ENCODE peak calls at places on chromosomes 11 and 22, in eight cellular contexts. E, D, I, W, C, Q, X and B are unnamed samples. For H3K9me3, the result is how much of the 10 kb centered on the place peaks cover.

GRCh38 chr22:40679249-40679963 is at the start of gene MCHR1:
- DNase-seq in Q (no peak), E (no peak), D (no peak), X (no peak), W (no peak), I (no peak), C (no peak), B (no peak)

GRCh38 chr22:30262917-30263741 is 3.5 kb downstream of the OSM start:
- DNase-seq in I (peak), Q (peak), E (peak), C (peak), X (no peak), D (peak), W (peak), B (peak)

GRCh38 chr11:116052603-116053537 is 548.7 kb upstream of the CADM1 start:
- DNase-seq in I (no peak), Q (no peak), W (no peak), D (no peak), E (no peak), X (no peak), C (no peak), B (no peak)

GRCh38 chr22:45843030-45843429 is 133.9 kb downstream of the WNT7B start:
- DNase-seq in W (peak), E (no peak), I (no peak), X (no peak), C (no peak), Q (no peak), D (no peak), B (no peak)

GRCh38 chr11:65121447-65121864 is 478 bp downstream of the FAU start:
- DNase-seq in W (no peak), D (no peak), I (no peak), C (peak), E (no peak), Q (no peak), X (no peak), B (peak)

GRCh38 chr11:110992481-110992880 is 253.0 kb upstream of the POU2AF2 start:
- DNase-seq in X (no peak), C (no peak), Q (no peak), W (no peak), D (no peak), E (no peak), I (no peak), B (no peak)

GRCh38 chr11:63985812-63986155 is 454 bp upstream of the OTUB1 start:
- DNase-seq in Q (no peak), X (no peak), E (no peak), D (no peak), W (no peak), C (no peak), I (no peak), B (peak)

GRCh38 chr11:47538741-47539575 is 14.0 kb downstream of the CELF1 start:
- DNase-seq in D (no peak), Q (no peak), E (peak), X (no peak), W (peak), C (no peak), I (no peak), B (no peak)

GRCh38 chr22:33776491-33776890 is 143.8 kb downstream of the LARGE1 start:
- DNase-seq in W (no peak), I (no peak), D (no peak), C (no peak), X (no peak), E (no peak), Q (no peak), B (no peak)

GRCh38 chr22:33772793-33773192 is 147.5 kb downstream of the LARGE1 start:
- DNase-seq in I (no peak), X (no peak), W (no peak), Q (no peak), D (no peak), C (no peak), E (no peak), B (no peak)

GRCh38 chr22:33766056-33766455 is 154.2 kb downstream of the LARGE1 start:
- DNase-seq in C (no peak), X (no peak), W (no peak), I (no peak), Q (no peak), D (no peak), E (no peak), B (no peak)

GRCh38 chr22:33770723-33771122 is 149.6 kb downstream of the LARGE1 start:
- DNase-seq in D (no peak), I (no peak), C (no peak), Q (no peak), X (no peak), E (no peak), W (no peak), B (no peak)
- H3K9me3 ChIP-seq in D (under half), I (under half), C (under half), Q (under half), X (under half), E (under half), W (under half), B (under half)

GRCh38 chr11:134120143-134120850 is 51.4 kb downstream of the JAM3 start:
- DNase-seq in X (no peak), I (peak), C (no peak), W (no peak), Q (peak), E (no peak), D (peak), B (peak)
- H3K4me3 ChIP-seq in X (peak), I (no peak), C (no peak), W (no peak), Q (peak), E (no peak), D (peak), B (peak)

DNA sequence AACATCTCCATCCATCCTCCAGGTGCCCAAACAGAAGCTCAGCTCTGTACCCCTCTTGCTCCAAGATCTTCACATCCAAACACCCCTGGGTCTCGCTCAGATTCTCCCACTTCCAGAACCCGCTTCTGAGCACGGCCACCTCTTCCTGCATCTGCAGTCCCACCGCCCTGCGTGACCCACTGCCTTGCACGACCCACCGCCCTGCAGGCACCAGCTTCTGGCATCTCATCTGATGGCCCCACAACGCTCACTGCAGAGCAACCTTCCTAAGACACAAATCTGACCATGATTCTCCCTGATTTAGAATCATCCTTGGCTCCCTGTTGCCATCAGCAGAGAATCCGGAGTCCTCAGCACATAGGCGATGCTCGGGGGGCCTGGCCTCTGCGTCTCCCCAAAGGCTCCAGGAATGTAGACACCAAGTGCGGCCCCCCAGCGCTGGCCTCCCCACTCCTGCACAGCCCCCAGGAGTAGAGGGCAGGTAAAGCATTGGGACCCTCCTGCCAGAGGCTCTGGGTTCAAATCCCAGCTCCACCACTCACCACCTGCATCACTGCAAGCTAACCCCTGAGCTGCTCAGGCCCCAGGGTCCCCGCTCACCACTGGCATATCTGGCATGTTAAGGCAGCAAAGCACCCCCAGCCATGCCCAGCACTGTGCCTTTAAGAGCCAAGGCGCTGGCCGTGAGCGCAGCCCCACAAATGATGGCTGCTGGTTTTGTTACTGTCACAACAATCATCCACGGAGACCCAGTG is 459.3 kb downstream of the BRD1 start:
- DNase-seq in D (no peak), X (no peak), W (no peak), C (no peak), E (no peak), I (no peak), Q (peak), B (no peak)
- H3K9me3 ChIP-seq in D (under half), X (under half), W (under half), C (under half), E (under half), I (under half), Q (under half), B (under half)

DNA sequence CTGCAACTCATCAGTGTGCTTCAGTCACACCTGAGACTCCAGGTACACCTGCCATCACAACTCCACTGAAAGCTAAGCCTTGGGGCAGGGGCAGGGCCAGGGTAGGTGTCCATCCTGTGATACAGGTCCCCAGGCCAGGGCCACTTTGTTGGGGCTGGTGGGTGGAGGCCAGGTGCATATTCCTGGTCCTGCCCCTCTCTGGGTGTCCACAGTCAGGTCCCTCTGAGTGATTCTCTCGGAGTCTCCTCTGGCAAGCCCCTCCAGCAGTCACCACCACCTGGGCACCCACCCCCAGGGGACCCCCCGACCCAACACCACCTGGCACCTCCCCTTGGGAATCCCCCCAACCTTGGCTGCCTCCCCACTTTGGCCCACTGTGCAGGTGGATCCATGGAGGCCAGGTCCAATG is 9.5 kb upstream of the ACR start:
- DNase-seq in W (no peak), E (no peak), D (no peak), C (no peak), X (no peak), I (no peak), Q (no peak), B (no peak)
- H3K4me3 ChIP-seq in W (no peak), E (no peak), D (no peak), C (no peak), X (no peak), I (no peak), Q (no peak), B (no peak)

GRCh38 chr11:3086671-3087150 is 29.5 kb upstream of the CARS1 start:
- DNase-seq in C (no peak), W (no peak), Q (no peak), X (no peak), D (no peak), E (no peak), I (no peak), B (no peak)
- H3K9me3 ChIP-seq in C (under half), W (under half), Q (under half), X (under half), D (under half), E (under half), I (under half), B (under half)

GRCh38 chr11:43788394-43788793 is 92.2 kb upstream of the ALKBH3 start:
- DNase-seq in X (no peak), W (no peak), E (no peak), C (no peak), D (no peak), I (no peak), Q (no peak), B (no peak)
- H3K4me3 ChIP-seq in X (no peak), W (no peak), E (no peak), C (no peak), D (no peak), I (no peak), Q (no peak), B (no peak)

DNA sequence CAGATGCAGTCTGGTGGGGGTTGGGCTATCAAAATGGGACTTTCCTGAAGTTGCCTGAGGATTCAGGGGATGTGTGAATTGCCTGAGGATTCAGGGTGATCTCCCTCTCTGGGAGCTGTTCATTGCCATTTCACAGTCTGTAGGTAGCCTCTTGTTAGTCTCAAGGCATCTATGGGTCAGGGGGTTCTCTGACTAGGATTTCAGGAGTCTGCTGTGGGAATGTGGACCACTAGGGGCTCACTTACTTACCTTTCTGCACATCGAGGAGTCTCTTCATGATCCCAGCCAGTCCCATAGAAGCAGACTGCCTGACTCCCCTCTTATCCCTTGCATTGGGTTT is 54.0 kb downstream of the KCNQ1OT1 start:
- DNase-seq in Q (no peak), D (no peak), W (no peak), C (no peak), X (no peak), E (no peak), I (no peak), B (no peak)
- H3K9me3 ChIP-seq in Q (under half), D (half or more), W (half or more), C (half or more), X (under half), E (under half), I (under half), B (half or more)

GRCh38 chr22:48004936-48005335 is 1242.5 kb downstream of the TBC1D22A start:
- DNase-seq in I (no peak), D (no peak), E (no peak), X (no peak), C (no peak), Q (no peak), W (no peak), B (no peak)
- H3K4me3 ChIP-seq in I (no peak), D (no peak), E (no peak), X (no peak), C (no peak), Q (no peak), W (no peak), B (no peak)

DNA sequence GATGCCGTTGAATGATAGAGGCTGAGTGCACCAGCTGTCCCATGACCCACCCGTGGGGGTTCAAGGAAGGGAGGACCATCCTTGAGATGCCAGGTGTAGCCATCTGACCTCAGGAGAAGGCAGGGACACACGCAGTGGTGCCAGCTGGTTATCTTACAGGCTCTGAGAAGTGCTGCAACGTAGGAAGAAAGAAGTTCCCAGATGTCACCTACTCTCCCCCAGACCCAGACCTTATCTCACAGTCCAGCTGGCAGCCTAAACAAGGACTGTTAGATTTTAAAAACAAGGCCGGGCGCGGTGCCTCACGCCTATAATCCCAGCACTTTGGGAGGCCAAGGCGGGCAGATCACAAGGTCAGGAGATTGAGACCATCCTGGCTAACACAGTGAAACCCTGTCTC is 1307.6 kb downstream of the TBC1D22A start:
- DNase-seq in W (no peak), Q (no peak), E (no peak), C (no peak), X (no peak), D (no peak), I (no peak), B (no peak)
- H3K9me3 ChIP-seq in W (under half), Q (under half), E (under half), C (under half), X (under half), D (under half), I (under half), B (under half)

DNA sequence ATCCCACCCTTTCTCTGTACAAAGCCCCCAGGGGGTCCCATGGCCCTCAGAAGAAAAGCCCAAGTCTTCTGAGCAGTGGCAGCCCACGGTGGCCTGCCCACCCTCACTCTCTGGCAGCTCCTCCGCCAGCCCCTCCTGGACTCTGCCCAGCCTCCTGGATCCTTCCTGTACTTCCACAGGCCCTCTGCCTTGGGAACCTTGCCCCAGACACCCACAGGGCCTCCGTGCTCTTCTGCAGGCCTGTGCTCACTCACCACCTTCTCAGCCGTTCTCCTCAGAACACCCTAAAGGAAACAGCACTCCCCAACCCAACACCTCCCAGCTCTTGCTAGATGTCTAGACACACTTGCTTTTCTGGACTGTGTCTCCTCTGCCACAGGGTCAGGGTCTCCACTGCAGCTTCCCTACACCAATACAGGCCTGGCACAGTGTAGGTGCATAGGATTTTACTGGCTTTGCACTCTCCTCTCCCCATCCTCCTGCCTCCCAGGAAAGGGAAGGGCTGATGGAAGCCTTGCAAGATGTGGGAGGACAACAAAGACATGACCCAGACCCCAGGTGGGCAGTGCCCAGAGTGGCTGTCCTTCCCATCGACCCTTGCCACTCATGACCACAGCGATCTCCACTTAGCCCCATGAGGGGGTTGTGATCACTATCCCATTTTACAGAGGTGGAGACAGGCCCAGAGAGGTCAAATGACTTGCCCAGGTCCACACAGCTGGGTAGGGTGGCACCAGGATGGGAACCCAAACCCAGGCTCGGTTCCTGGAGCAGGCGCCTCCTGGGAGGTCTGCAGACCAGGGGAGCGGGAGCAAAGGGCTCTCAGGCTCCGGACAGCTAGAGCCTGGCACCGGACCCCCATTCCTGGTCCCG is 2.0 kb downstream of the SCARF2 start:
- DNase-seq in Q (no peak), X (no peak), D (no peak), W (no peak), I (no peak), E (no peak), C (no peak), B (peak)
- H3K4me3 ChIP-seq in Q (peak), X (no peak), D (peak), W (peak), I (peak), E (peak), C (peak), B (peak)